ENCODE peak calls at places on chromosomes 6 and 20, in five cellular contexts. G is ovary; H is OCI-LY7; R is Panc1; A is CD4-positive, alpha-beta memory T cell. I is an unnamed sample. For H3K4me1, the result is how much of the 10 kb centered on the place peaks cover.

GRCh38 chr6:124131259-124131658 is 327.6 kb downstream of the NKAIN2 start:
- DNase-seq in G (no peak), H (no peak), R (no peak), A (no peak), I (no peak)

GRCh38 chr6:133225560-133225959 is 15.6 kb upstream of the EYA4 start:
- DNase-seq in G (no peak), H (no peak), R (no peak), A (no peak), I (no peak)

GRCh38 chr6:80143312-80143960 is 37.0 kb downstream of the BCKDHB start:
- DNase-seq in G (peak), H (no peak), R (no peak), A (no peak), I (peak)

GRCh38 chr6:22892452-22892851 is 323.1 kb downstream of the HDGFL1 start:
- DNase-seq in G (peak), H (no peak), R (no peak), A (no peak), I (no peak)

GRCh38 chr6:3455121-3455489 is 1.7 kb downstream of the SLC22A23 start:
- DNase-seq in G (no peak), H (no peak), R (no peak), A (peak), I (no peak)

GRCh38 chr6:63923139-63923739 is 287.6 kb downstream of the PHF3 start:
- DNase-seq in G (no peak), H (peak), R (no peak), A (peak), I (no peak)

GRCh38 chr6:152232494-152233151 is 404.5 kb downstream of the SYNE1 start:
- DNase-seq in G (no peak), H (no peak), R (no peak), A (peak), I (no peak)

GRCh38 chr6:151176941-151177760 is 62.6 kb upstream of the AKAP12 start:
- DNase-seq in G (no peak), H (no peak), R (no peak), A (no peak), I (no peak)

GRCh38 chr6:138970856-138971425 is 17.1 kb downstream of the REPS1 start:
- DNase-seq in G (no peak), H (no peak), R (peak), A (no peak), I (peak)

GRCh38 chr6:81731814-81732213 is 20.7 kb downstream of the TENT5A start:
- DNase-seq in G (no peak), H (no peak), R (no peak), A (no peak), I (no peak)

GRCh38 chr20:51750037-51750769 is 18.0 kb downstream of the ATP9A start:
- DNase-seq in G (peak), H (no peak), R (peak), A (no peak), I (peak)

GRCh38 chr6:90440586-90441338 is 144.1 kb upstream of the BACH2 start:
- DNase-seq in G (no peak), H (no peak), R (no peak), A (no peak), I (no peak)

GRCh38 chr20:60057123-60057865 is 99.1 kb downstream of the CDH26 start:
- DNase-seq in G (peak), H (peak), R (peak), A (peak), I (peak)

GRCh38 chr20:19577692-19578091 is 180.4 kb upstream of the RIN2 start:
- DNase-seq in G (no peak), H (no peak), R (no peak), A (no peak), I (no peak)

GRCh38 chr6:136031982-136032381 is 180.5 kb downstream of the PDE7B start:
- DNase-seq in G (peak), H (peak), R (no peak), A (no peak), I (peak)

GRCh38 chr6:166006593-166007301 is 160.9 kb downstream of the TBXT start:
- DNase-seq in G (peak), H (no peak), R (no peak), A (no peak), I (no peak)

GRCh38 chr6:167676666-167677421 is 149.9 kb upstream of the AFDN start:
- DNase-seq in G (no peak), H (no peak), R (no peak), A (no peak), I (peak)

GRCh38 chr6:33620584-33621395 is at the start of gene ITPR3:
- DNase-seq in G (peak), H (peak), R (no peak), A (peak), I (peak)

GRCh38 chr20:43752561-43753301 is 25.9 kb upstream of the GTSF1L start:
- DNase-seq in G (no peak), H (peak), R (no peak), A (no peak), I (peak)

GRCh38 chr6:41427642-41428401 is 92.4 kb downstream of the NCR2 start:
- DNase-seq in G (peak), H (no peak), R (no peak), A (no peak), I (no peak)

GRCh38 chr6:22470454-22471368 is 98.7 kb upstream of the HDGFL1 start:
- DNase-seq in G (peak), H (no peak), R (peak), A (no peak), I (peak)

GRCh38 chr20:1524004-1524403 is 32.8 kb upstream of the SIRPB2 start:
- DNase-seq in G (no peak), H (peak), R (no peak), A (no peak), I (no peak)

GRCh38 chr6:26272171-26272631 is 92.8 kb upstream of the BTN3A2 start:
- DNase-seq in G (peak), H (peak), R (no peak), A (peak), I (peak)

GRCh38 chr6:131167773-131168172 is 32.5 kb downstream of the AKAP7 start:
- DNase-seq in G (no peak), H (no peak), R (no peak), A (no peak), I (no peak)

GRCh38 chr6:110629153-110629552 is 152.7 kb upstream of the SLC22A16 start:
- DNase-seq in G (no peak), H (no peak), R (no peak), A (no peak), I (no peak)

GRCh38 chr6:102679844-102680243 is 1286.3 kb downstream of the GRIK2 start:
- DNase-seq in G (no peak), H (no peak), R (no peak), A (no peak), I (no peak)

GRCh38 chr20:17910828-17911294 is 57.7 kb downstream of the SNX5 start:
- DNase-seq in G (peak), H (no peak), R (no peak), A (no peak), I (peak)

GRCh38 chr6:11232968-11233626 is 629 bp upstream of the NEDD9 start:
- DNase-seq in G (no peak), H (no peak), R (no peak), A (no peak), I (peak)

GRCh38 chr6:82553863-82554531 is 190.4 kb downstream of the TPBG start:
- DNase-seq in G (no peak), H (no peak), R (no peak), A (no peak), I (no peak)

DNA sequence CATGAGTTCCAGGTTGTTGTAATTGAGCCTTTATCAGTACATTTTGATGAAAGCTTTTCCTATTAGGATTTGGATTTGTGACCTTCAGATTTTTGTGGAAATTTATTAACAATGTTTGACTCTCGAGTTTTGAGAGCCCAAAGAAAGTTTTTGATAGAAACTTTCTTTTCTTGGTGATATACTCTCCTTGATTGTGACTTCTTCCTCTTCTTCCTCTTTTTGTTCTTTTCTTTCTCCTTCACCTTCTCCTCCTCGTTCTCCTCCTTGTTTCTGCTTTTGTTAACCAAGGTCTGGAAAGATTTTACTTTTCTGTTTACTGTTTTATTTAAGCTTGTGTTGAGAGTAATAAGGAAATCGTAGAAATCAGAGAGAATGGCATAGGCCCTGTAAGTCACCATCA is 182.4 kb downstream of the TRIM27 start:
- DNase-seq in G (no peak), H (no peak), R (no peak), A (no peak), I (no peak)
- H3K27ac ChIP-seq in G (no peak), H (no peak), R (no peak), A (no peak), I (no peak)

DNA sequence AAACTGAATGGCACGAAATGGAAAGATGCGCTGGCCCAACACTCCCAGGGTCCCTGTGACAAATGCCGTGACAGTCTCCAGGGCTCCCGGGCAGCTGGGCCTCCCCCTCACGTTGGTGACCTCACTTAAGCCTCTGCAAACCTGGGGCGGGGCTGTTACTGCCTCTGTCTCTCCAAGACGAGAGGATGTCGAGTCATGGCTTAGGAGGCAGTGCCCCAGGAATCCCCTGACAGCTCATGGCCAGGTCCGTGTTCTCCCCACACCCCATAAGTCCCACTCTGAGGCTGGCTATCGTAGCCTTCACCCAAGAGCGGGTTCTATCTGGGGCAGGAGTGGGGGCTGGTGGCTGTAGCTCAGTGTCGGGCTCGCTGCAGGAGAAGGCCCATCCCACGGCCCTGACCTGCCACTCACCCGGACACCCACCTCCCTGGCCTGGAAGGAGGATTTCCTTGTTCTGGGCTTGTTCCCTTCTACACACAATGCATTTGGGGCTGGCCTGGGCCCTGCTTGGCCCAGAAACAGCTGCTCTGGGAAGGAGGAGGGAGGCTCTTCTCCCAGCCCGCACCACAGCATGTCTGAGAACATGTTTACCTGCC is 5.6 kb upstream of the RPS21 start:
- DNase-seq in G (no peak), H (no peak), R (no peak), A (no peak), I (peak)
- H3K4me1 ChIP-seq in G (under half), H (under half), R (under half), A (under half), I (under half)

DNA sequence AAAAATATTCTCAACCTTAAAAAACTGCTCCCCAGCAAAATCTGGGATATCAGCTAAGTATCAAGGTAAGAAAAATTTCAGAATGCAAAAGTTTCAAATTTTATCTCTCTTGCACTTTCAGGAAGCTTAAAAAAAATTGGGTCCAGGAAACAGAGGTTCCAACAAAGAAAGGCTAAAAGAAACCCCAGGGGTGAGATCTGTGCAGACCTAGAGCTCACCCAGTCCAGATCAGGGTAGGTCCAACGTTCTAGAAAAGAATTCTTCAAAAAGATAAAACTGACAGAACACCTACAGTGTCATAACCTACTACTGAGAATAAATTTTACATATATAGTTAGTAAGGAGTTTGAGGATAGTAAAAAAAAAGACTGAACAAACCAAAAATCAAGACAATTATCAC is 23.5 kb downstream of the ILRUN start:
- DNase-seq in G (no peak), H (peak), R (no peak), A (no peak), I (no peak)
- H3K27ac ChIP-seq in G (no peak), H (peak), R (peak), A (peak), I (no peak)

GRCh38 chr6:142627474-142627873 is 317.5 kb downstream of the HIVEP2 start:
- DNase-seq in G (no peak), H (no peak), R (no peak), A (peak), I (no peak)
- H3K4me1 ChIP-seq in G (under half), H (under half), R (under half), A (under half), I (under half)

GRCh38 chr6:113364781-113365545 is 492.2 kb upstream of the MARCKS start:
- DNase-seq in G (no peak), H (no peak), R (no peak), A (no peak), I (no peak)

GRCh38 chr6:113361014-113361645 is 496.0 kb upstream of the MARCKS start:
- DNase-seq in G (no peak), H (no peak), R (no peak), A (no peak), I (no peak)

GRCh38 chr6:113363866-113364265 is 493.3 kb upstream of the MARCKS start:
- DNase-seq in G (no peak), H (no peak), R (no peak), A (no peak), I (no peak)

GRCh38 chr6:113359155-113360140 is 497.7 kb upstream of the MARCKS start:
- DNase-seq in G (no peak), H (no peak), R (no peak), A (no peak), I (no peak)

GRCh38 chr6:113362542-113363430 is 494.4 kb upstream of the MARCKS start:
- DNase-seq in G (no peak), H (no peak), R (no peak), A (no peak), I (no peak)
- H3K27ac ChIP-seq in G (no peak), H (no peak), R (no peak), A (no peak), I (no peak)

GRCh38 chr20:53872081-53872541 is 198.3 kb downstream of the BCAS1 start:
- DNase-seq in G (no peak), H (peak), R (no peak), A (peak), I (no peak)
- H3K4me1 ChIP-seq in G (under half), H (half or more), R (half or more), A (half or more), I (under half)

GRCh38 chr20:21681219-21681931 is 24.1 kb upstream of the PAX1 start:
- DNase-seq in G (no peak), H (no peak), R (no peak), A (no peak), I (no peak)

GRCh38 chr20:21677781-21678180 is 27.7 kb upstream of the PAX1 start:
- DNase-seq in G (no peak), H (no peak), R (no peak), A (no peak), I (no peak)

GRCh38 chr20:21684671-21685070 is 20.8 kb upstream of the PAX1 start:
- DNase-seq in G (no peak), H (no peak), R (no peak), A (no peak), I (no peak)

GRCh38 chr20:21681932-21682318 is 23.5 kb upstream of the PAX1 start:
- DNase-seq in G (no peak), H (no peak), R (no peak), A (no peak), I (no peak)

GRCh38 chr20:21682576-21682975 is 22.9 kb upstream of the PAX1 start:
- DNase-seq in G (no peak), H (no peak), R (no peak), A (no peak), I (no peak)
- H3K27ac ChIP-seq in G (no peak), H (no peak), R (no peak), A (no peak), I (no peak)